ENCODE peak calls at places on chromosomes 16 and 17, in seven cellular contexts. T is HCT116, J is H1, Y is SK-N-SH, W is GM12878, D is HepG2, R is K562. Q is an unnamed sample.

GRCh38 chr17:31068291-31068690 is 26.5 kb upstream of the NF1 start:
- DNase-seq in W (no peak), R (peak), J (peak), D (peak), T (peak), Y (peak), Q (no peak)

GRCh38 chr16:69531988-69532387 is 33.8 kb upstream of the NFAT5 start:
- DNase-seq in Y (no peak), R (no peak), D (no peak), J (no peak), T (no peak), W (no peak), Q (no peak)

GRCh38 chr16:13471036-13471435 is 448.9 kb upstream of the ERCC4 start:
- DNase-seq in R (no peak), Y (no peak), J (no peak), T (no peak), W (no peak), D (no peak), Q (no peak)

GRCh38 chr17:82317394-82318168 is at the start of gene CD7:
- DNase-seq in Y (no peak), R (no peak), J (no peak), D (peak), T (no peak), W (no peak), Q (no peak)

GRCh38 chr16:5143761-5144620 is 46.4 kb upstream of the EEF2KMT start:
- DNase-seq in J (no peak), Y (no peak), W (no peak), T (no peak), R (no peak), D (peak), Q (no peak)

GRCh38 chr17:62778990-62779681 is 29.0 kb downstream of the MARCHF10 start:
- DNase-seq in T (peak), Y (peak), R (no peak), J (no peak), D (peak), W (no peak), Q (no peak)

GRCh38 chr16:57422026-57422944 is 17.7 kb downstream of the CCL17 start:
- DNase-seq in W (no peak), Y (peak), T (no peak), D (peak), J (peak), R (peak), Q (peak)

GRCh38 chr17:40602445-40603443 is 37.5 kb upstream of the CCR7 start:
- DNase-seq in W (peak), T (no peak), D (no peak), J (no peak), Y (no peak), R (no peak), Q (no peak)

GRCh38 chr16:24381470-24382118 is 125.5 kb downstream of the CACNG3 start:
- DNase-seq in W (no peak), T (no peak), D (no peak), J (no peak), Y (no peak), R (no peak), Q (no peak)

GRCh38 chr17:37506678-37507077 is 17.0 kb downstream of the DUSP14 start:
- DNase-seq in R (peak), D (peak), J (peak), Y (peak), W (no peak), T (peak), Q (no peak)

GRCh38 chr17:68122587-68122986 is 87.1 kb downstream of the KPNA2 start:
- DNase-seq in R (no peak), T (no peak), J (no peak), D (peak), Y (no peak), W (no peak), Q (no peak)

GRCh38 chr17:68131456-68131855 is 95.9 kb downstream of the KPNA2 start:
- DNase-seq in Y (no peak), D (no peak), W (no peak), J (no peak), T (no peak), R (no peak), Q (no peak)

GRCh38 chr17:68127914-68128313 is 92.4 kb downstream of the KPNA2 start:
- DNase-seq in J (no peak), D (no peak), T (no peak), R (no peak), Y (no peak), W (no peak), Q (no peak)

GRCh38 chr17:68125471-68125870 is 89.9 kb downstream of the KPNA2 start:
- DNase-seq in W (no peak), D (no peak), Y (no peak), J (no peak), T (no peak), R (no peak), Q (no peak)
- TF ChIP-seq JUND in W (no peak), D (no peak), Y (no peak), J (no peak), T (no peak), R (no peak), Q (no peak)

GRCh38 chr17:73968680-73969079 is 234.8 kb upstream of the RPL38 start:
- DNase-seq in T (no peak), J (no peak), Y (no peak), R (no peak), D (no peak), W (no peak), Q (no peak)
- TF ChIP-seq JUND in T (no peak), J (no peak), Y (no peak), R (no peak), D (no peak), W (no peak), Q (no peak)

GRCh38 chr17:15882777-15883176 is 62.2 kb upstream of the ADORA2B start:
- DNase-seq in T (no peak), W (no peak), R (no peak), D (no peak), J (no peak), Y (no peak), Q (no peak)

GRCh38 chr17:15885770-15886169 is 59.2 kb upstream of the ADORA2B start:
- DNase-seq in R (no peak), Y (no peak), D (no peak), T (no peak), J (no peak), W (no peak), Q (no peak)

GRCh38 chr17:15882058-15882720 is 62.7 kb upstream of the ADORA2B start:
- DNase-seq in J (peak), T (no peak), D (peak), R (peak), Y (no peak), W (no peak), Q (no peak)

GRCh38 chr17:15884731-15885130 is 60.2 kb upstream of the ADORA2B start:
- DNase-seq in W (no peak), D (no peak), T (no peak), R (no peak), Y (no peak), J (no peak), Q (no peak)

DNA sequence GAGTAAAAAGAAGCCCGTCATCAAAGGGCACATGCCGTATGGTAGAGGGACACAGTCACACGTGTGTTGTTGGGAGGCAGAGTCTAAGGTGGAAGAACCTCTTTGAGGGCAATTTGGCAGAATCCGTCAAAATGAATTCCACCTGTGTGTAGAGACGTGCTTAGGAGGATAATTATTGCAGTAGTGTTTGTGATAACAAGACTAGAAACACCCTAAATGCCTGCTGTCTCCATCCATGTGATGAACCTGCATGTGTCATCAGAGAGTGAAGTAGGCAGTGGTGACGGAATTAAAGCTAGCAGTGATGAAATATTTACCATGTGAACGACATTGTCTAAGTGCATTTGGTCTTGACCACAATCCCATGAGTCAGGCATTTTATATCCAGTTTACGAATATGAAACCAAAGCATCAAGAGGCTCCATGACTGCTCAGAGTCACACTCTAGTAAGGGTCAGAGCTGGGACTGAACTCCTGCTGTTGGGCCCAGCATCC is 61.3 kb upstream of the ADORA2B start:
- DNase-seq in D (no peak), T (peak), J (no peak), W (no peak), Y (no peak), R (no peak), Q (no peak)
- TF ChIP-seq JUND in D (no peak), T (no peak), J (no peak), W (no peak), Y (no peak), R (peak), Q (no peak)

GRCh38 chr17:45332989-45333701 is 16.3 kb upstream of the MAP3K14 start:
- DNase-seq in J (no peak), W (no peak), Y (no peak), D (no peak), R (peak), T (no peak), Q (no peak)
- TF ChIP-seq JUND in J (no peak), W (no peak), Y (no peak), D (no peak), R (peak), T (no peak), Q (no peak)

DNA sequence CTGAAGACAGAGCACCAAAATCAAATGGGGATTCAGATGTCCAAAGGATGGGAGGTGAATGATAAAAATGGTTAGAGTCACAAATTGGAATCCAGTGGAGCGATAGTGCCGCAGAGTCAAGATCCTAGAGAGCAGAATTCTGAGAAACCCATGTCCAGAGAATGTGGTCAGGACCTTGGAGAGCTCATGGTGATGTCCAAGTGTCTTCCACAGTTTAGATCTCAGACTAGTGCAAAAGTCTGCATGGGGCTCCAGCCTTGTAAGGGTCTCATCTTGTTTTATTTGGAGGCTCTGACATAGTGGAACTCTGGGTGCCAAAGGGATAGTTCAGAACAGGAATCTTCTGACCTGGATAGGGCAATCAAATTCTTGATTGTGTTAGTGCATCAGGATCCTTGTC is 245.9 kb upstream of the HSBP1 start:
- DNase-seq in Y (no peak), D (peak), R (peak), J (no peak), T (no peak), W (no peak), Q (peak)
- TF ChIP-seq JUND in Y (no peak), D (no peak), R (no peak), J (no peak), T (no peak), W (no peak), Q (no peak)

GRCh38 chr17:50198026-50198669 is 3.3 kb downstream of the COL1A1 start:
- DNase-seq in R (peak), T (peak), W (no peak), J (no peak), D (peak), Y (peak), Q (no peak)

GRCh38 chr17:50201226-50201854 is at the start of gene COL1A1:
- DNase-seq in D (no peak), J (peak), R (no peak), Y (peak), T (no peak), W (no peak), Q (no peak)

GRCh38 chr17:50200447-50201225 is 795 bp downstream of the COL1A1 start:
- DNase-seq in Y (peak), J (peak), D (peak), W (no peak), R (peak), T (peak), Q (peak)

GRCh38 chr17:50199651-50200446 is 1.6 kb downstream of the COL1A1 start:
- DNase-seq in W (no peak), T (peak), Y (peak), J (peak), D (peak), R (peak), Q (peak)

DNA sequence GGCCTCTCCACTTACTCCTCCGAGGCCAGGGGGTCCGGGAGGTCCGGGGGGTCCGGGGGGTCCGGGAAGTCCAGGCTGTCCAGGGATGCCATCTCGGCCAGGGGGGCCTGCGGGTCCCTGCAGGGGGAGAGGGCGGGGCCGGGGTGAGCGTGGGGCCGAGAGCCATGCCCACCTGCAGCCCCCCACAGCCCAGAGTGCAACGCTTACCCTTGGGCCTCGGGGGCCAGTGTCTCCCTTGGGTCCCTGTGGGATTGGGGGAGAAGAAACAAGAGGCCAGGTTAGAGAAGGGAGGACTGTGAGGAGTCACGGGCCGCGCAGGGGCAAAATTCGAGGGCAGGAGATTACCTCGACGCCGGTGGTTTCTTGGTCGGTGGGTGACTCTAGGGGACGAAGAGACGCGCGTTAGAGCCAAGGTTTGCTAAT is 2.2 kb downstream of the COL1A1 start:
- DNase-seq in T (no peak), Y (no peak), R (no peak), D (no peak), W (no peak), J (no peak), Q (no peak)
- TF ChIP-seq JUND in T (no peak), Y (no peak), R (no peak), D (no peak), W (no peak), J (no peak), Q (no peak)

DNA sequence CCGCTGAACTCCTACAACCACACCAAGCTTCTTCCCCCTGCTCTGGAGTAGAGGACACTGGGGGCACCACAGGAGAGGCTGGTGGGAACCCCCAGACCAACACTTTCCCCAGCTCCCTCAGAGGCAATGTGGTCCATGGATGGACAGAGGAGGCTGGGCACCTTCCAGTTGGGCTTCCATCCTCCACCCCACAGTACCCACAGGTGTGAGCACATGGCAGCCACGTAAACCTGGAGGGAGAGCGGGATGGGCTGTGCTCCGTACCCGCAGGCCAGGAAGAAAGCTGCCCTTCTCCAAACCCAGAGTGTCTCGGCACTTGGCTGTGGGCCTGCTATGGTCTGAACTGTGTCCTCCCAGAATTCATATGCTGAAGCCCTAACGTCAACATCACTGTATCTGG is 1.7 kb downstream of the SGSH start:
- DNase-seq in D (no peak), J (no peak), R (no peak), W (no peak), T (no peak), Y (no peak), Q (no peak)
- TF ChIP-seq JUND in D (no peak), J (no peak), R (no peak), W (no peak), T (no peak), Y (no peak), Q (no peak)

DNA sequence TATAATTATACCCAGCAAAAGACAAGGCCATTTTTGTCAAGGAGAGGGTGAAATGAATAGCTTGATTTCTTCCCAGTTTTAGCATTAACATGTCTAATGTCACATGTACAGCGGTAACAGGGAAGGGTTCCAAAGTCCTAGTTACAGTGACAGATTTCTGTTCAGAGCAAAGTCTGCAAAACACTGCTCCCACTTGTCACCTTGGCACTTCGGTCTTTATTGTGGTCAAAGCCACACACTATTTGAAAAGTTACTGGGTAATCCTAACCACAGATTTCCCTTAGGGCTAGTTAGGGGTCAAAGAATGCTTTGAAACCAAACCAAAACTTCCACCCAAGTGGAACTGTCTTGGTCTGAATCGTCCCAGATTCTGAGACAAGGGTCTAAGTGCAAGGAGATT is 455.6 kb downstream of the HS3ST3B1 start:
- DNase-seq in Y (no peak), T (no peak), W (no peak), R (no peak), J (no peak), D (peak), Q (no peak)
- TF ChIP-seq JUND in Y (no peak), T (no peak), W (no peak), R (no peak), J (no peak), D (no peak), Q (no peak)

GRCh38 chr16:79932564-79932963 is 332.0 kb upstream of the MAF start:
- DNase-seq in J (no peak), T (no peak), W (no peak), R (no peak), D (no peak), Y (no peak), Q (no peak)
- TF ChIP-seq JUND in J (no peak), T (no peak), W (no peak), R (peak), D (no peak), Y (no peak), Q (no peak)

GRCh38 chr16:35745821-35746248 is 2286.4 kb downstream of the TP53TG3F start:
- DNase-seq in W (no peak), D (no peak), J (no peak), T (no peak), R (no peak), Y (no peak), Q (no peak)

GRCh38 chr16:35747658-35748455 is 2288.4 kb downstream of the TP53TG3F start:
- DNase-seq in T (no peak), J (no peak), Y (no peak), W (no peak), D (no peak), R (no peak), Q (no peak)

GRCh38 chr16:35746963-35747657 is 2287.7 kb downstream of the TP53TG3F start:
- DNase-seq in D (no peak), Y (no peak), T (no peak), W (no peak), J (no peak), R (no peak), Q (no peak)

GRCh38 chr16:35745191-35745590 is 2285.8 kb downstream of the TP53TG3F start:
- DNase-seq in D (no peak), T (no peak), Y (no peak), J (no peak), W (no peak), R (no peak), Q (no peak)

DNA sequence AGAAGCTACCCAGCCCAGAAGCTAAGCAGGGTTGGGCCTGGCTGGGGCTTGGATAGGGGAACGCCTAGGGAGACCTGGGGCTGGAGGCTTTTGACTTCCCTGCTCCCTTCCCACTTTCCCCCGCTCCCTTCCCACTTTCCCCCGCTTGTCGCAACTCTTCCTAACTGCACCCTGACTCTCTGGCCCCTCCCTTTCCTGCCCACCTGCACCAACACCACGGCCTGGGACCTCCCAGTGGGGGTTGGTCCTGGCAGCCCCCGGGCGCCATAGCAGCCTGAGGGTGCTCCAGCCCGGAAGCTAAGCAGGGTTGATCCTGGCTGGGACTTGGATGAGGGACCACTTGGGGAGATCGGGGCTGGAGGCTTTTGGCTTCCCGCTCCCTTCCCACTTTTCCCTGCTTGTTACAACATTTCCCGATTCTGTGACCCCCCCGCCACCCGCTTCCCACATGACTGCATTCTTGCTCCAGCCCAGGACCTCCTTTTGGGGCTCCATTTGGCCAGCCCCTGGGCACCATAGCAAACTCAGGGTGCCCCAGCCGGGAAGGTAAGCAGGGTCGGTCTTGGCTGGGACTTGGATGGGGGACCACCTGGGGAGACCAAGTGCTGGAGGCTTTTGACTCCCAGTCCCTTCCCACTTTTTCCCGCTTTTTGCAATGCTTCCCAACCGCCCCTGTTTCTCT is 2287.0 kb downstream of the TP53TG3F start:
- DNase-seq in Y (no peak), D (no peak), W (no peak), T (no peak), R (no peak), J (no peak), Q (no peak)
- TF ChIP-seq JUND in Y (no peak), D (no peak), W (no peak), T (no peak), R (no peak), J (no peak), Q (no peak)